ENCODE peak calls at places on chromosomes 2 and 18, in six cellular contexts. One of them, this sample, is unnamed.

GRCh38 chr2:207163053-207163814 is 2.5 kb downstream of the KLF7 start:
- DNase-seq in Calu3: peak; percentile 71
- DNase-seq in GM23338: peak; percentile 36
- DNase-seq in gastrocnemius medialis: no peak
- DNase-seq in H9: no peak
- DNase-seq in epithelial cell of esophagus: peak; percentile 96
- DNase-seq in this sample: peak; percentile 89

GRCh38 chr2:240611601-240612210 is 13.6 kb upstream of the GPR35 start:
- DNase-seq in H9: no peak
- DNase-seq in gastrocnemius medialis: no peak
- DNase-seq in Calu3: no peak
- DNase-seq in GM23338: no peak
- DNase-seq in epithelial cell of esophagus: no peak
- DNase-seq in this sample: no peak

GRCh38 chr2:229653551-229653950 is 60.8 kb downstream of the DNER start:
- DNase-seq in H9: no peak
- DNase-seq in GM23338: no peak
- DNase-seq in gastrocnemius medialis: no peak
- DNase-seq in Calu3: no peak
- DNase-seq in epithelial cell of esophagus: no peak
- DNase-seq in this sample: no peak

GRCh38 chr2:221943078-221943810 is 355.6 kb downstream of the PAX3 start:
- DNase-seq in epithelial cell of esophagus: peak; percentile 25
- DNase-seq in H9: no peak
- DNase-seq in gastrocnemius medialis: peak; percentile 70
- DNase-seq in Calu3: peak; percentile 1
- DNase-seq in GM23338: no peak
- DNase-seq in this sample: peak; percentile 79

GRCh38 chr2:71108091-71108490 is 21.9 kb downstream of the MCEE start:
- DNase-seq in epithelial cell of esophagus: no peak
- DNase-seq in GM23338: no peak
- DNase-seq in gastrocnemius medialis: no peak
- DNase-seq in Calu3: no peak
- DNase-seq in H9: no peak
- DNase-seq in this sample: no peak

GRCh38 chr2:145688156-145688555 is 1168.2 kb upstream of the ZEB2 start:
- DNase-seq in Calu3: no peak
- DNase-seq in GM23338: no peak
- DNase-seq in epithelial cell of esophagus: no peak
- DNase-seq in gastrocnemius medialis: no peak
- DNase-seq in H9: no peak
- DNase-seq in this sample: no peak

GRCh38 chr2:73614105-73614504 is 28.1 kb downstream of the NAT8 start:
- DNase-seq in GM23338: no peak
- DNase-seq in epithelial cell of esophagus: no peak
- DNase-seq in H9: no peak
- DNase-seq in gastrocnemius medialis: no peak
- DNase-seq in Calu3: no peak
- DNase-seq in this sample: no peak

GRCh38 chr18:47321815-47322214 is 70.4 kb upstream of the SKOR2 start:
- DNase-seq in epithelial cell of esophagus: no peak
- DNase-seq in H9: no peak
- DNase-seq in Calu3: no peak
- DNase-seq in gastrocnemius medialis: no peak
- DNase-seq in GM23338: no peak
- DNase-seq in this sample: no peak

GRCh38 chr18:46481847-46482245 is 175.2 kb downstream of the LOXHD1 start:
- DNase-seq in Calu3: no peak
- DNase-seq in gastrocnemius medialis: no peak
- DNase-seq in GM23338: no peak
- DNase-seq in epithelial cell of esophagus: peak; percentile 81
- DNase-seq in H9: no peak
- DNase-seq in this sample: peak; percentile 42

GRCh38 chr2:196145256-196145655 is 26.1 kb downstream of the STK17B start:
- DNase-seq in epithelial cell of esophagus: no peak
- DNase-seq in H9: no peak
- DNase-seq in Calu3: no peak
- DNase-seq in gastrocnemius medialis: no peak
- DNase-seq in GM23338: no peak
- DNase-seq in this sample: no peak

GRCh38 chr2:70440621-70441020 is 113.0 kb downstream of the TGFA start:
- DNase-seq in Calu3: no peak
- DNase-seq in gastrocnemius medialis: no peak
- DNase-seq in GM23338: no peak
- DNase-seq in epithelial cell of esophagus: no peak
- DNase-seq in H9: peak; percentile 8
- DNase-seq in this sample: no peak

GRCh38 chr2:138997849-138998517 is 217.8 kb upstream of the NXPH2 start:
- DNase-seq in GM23338: no peak
- DNase-seq in H9: no peak
- DNase-seq in gastrocnemius medialis: no peak
- DNase-seq in Calu3: no peak
- DNase-seq in epithelial cell of esophagus: peak; percentile 90
- DNase-seq in this sample: peak; percentile 26

GRCh38 chr18:57837917-57838548 is 34.9 kb upstream of the ATP8B1 start:
- DNase-seq in epithelial cell of esophagus: no peak
- DNase-seq in gastrocnemius medialis: no peak
- DNase-seq in Calu3: no peak
- DNase-seq in GM23338: no peak
- DNase-seq in H9: no peak
- DNase-seq in this sample: no peak

GRCh38 chr2:124908411-124908810 is 883.3 kb downstream of the CNTNAP5 start:
- DNase-seq in Calu3: no peak
- DNase-seq in H9: no peak
- DNase-seq in GM23338: no peak
- DNase-seq in epithelial cell of esophagus: no peak
- DNase-seq in gastrocnemius medialis: no peak
- DNase-seq in this sample: peak; percentile 15

GRCh38 chr2:33380661-33381183 is 95.7 kb upstream of the RASGRP3 start:
- DNase-seq in epithelial cell of esophagus: no peak
- DNase-seq in gastrocnemius medialis: no peak
- DNase-seq in Calu3: no peak
- DNase-seq in H9: no peak
- DNase-seq in GM23338: no peak
- DNase-seq in this sample: no peak

GRCh38 chr18:58605027-58606020 is 23.6 kb downstream of the ALPK2 start:
- DNase-seq in H9: no peak
- DNase-seq in GM23338: no peak
- DNase-seq in Calu3: peak; percentile 71
- DNase-seq in gastrocnemius medialis: no peak
- DNase-seq in epithelial cell of esophagus: peak; percentile 88
- DNase-seq in this sample: peak; percentile 29

GRCh38 chr2:42770288-42771131 is 6.6 kb upstream of the OXER1 start:
- DNase-seq in epithelial cell of esophagus: peak; percentile 32
- DNase-seq in gastrocnemius medialis: peak; percentile 23
- DNase-seq in GM23338: peak; percentile 93
- DNase-seq in Calu3: peak; percentile 35
- DNase-seq in H9: peak; percentile 85
- DNase-seq in this sample: peak; percentile 47

GRCh38 chr2:101737478-101738240 is 40.2 kb downstream of the MAP4K4 start:
- DNase-seq in epithelial cell of esophagus: peak; percentile 93
- DNase-seq in Calu3: peak; percentile 45
- DNase-seq in gastrocnemius medialis: peak; percentile 75
- DNase-seq in H9: no peak
- DNase-seq in GM23338: no peak
- DNase-seq in this sample: peak; percentile 69

GRCh38 chr2:108226570-108226969 is 13.2 kb upstream of the SULT1C3 start:
- DNase-seq in epithelial cell of esophagus: no peak
- DNase-seq in H9: no peak
- DNase-seq in Calu3: no peak
- DNase-seq in gastrocnemius medialis: no peak
- DNase-seq in GM23338: no peak
- DNase-seq in this sample: no peak

GRCh38 chr2:135844285-135844985 is 7.5 kb upstream of the LCT start:
- DNase-seq in gastrocnemius medialis: no peak
- DNase-seq in H9: no peak
- DNase-seq in Calu3: no peak
- DNase-seq in epithelial cell of esophagus: no peak
- DNase-seq in GM23338: no peak
- DNase-seq in this sample: no peak

GRCh38 chr2:126754240-126755004 is 98.5 kb downstream of the GYPC start:
- DNase-seq in Calu3: no peak
- DNase-seq in GM23338: no peak
- DNase-seq in H9: no peak
- DNase-seq in gastrocnemius medialis: no peak
- DNase-seq in epithelial cell of esophagus: no peak
- DNase-seq in this sample: no peak

GRCh38 chr2:15569658-15570615 is 8.8 kb upstream of the NBAS start:
- DNase-seq in gastrocnemius medialis: no peak
- DNase-seq in GM23338: no peak
- DNase-seq in H9: no peak
- DNase-seq in epithelial cell of esophagus: no peak
- DNase-seq in Calu3: no peak
- DNase-seq in this sample: no peak

DNA sequence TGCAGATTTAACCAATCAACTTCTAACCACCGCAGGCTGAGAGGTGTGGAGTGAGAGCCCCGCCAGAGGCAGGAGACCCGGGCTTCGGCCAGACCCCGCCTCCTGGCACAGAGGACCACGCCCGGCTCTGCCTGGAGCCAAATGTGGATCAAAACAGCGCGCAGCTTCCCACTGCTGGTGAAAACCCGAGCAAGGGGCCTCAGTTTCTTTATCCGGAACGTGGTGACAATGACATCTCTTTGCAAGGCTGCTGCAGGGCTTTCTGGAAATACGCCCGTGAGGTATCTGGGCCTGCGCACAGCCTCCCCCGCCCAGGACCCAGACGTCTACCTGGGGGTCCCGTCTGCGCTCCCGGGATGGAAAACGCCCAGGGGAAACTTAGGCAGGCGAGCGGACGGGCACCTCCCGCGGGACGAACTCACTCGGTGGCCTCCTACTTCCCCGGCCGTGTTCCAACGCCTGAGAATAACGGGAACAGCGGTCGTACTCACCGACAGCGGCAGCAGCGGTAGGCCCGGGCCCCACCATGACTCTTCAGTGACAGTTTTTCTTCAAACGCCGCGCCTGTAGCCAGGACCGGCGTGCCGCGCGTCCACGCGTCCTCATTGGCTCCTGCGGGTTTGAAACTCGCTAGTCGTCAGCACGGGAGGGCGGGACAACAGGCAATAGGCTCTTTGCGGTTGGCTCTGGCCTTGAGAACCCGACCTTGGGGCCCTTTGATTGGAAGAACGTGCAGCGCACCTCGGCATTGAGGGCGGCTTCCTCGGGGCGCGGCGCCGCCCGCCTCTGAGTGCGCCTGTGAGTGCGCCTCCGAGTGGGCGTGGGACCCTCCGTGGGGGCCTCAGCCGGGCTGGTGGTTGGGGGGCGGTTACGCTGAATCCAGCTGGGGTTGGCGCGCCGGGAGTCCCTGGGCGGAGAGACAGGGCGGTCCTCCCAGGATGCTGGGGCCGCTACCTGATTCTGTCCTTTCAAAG is at the start of gene CKAP2L:
- DNase-seq in gastrocnemius medialis: peak; percentile 93
- DNase-seq in epithelial cell of esophagus: peak; percentile 99
- DNase-seq in H9: peak; percentile 97
- DNase-seq in GM23338: peak; percentile 99
- DNase-seq in Calu3: peak; percentile 96
- DNase-seq in this sample: peak; percentile 99
- TF ChIP-seq CTCF in gastrocnemius medialis: no peak
- TF ChIP-seq CTCF in epithelial cell of esophagus: no peak
- TF ChIP-seq CTCF in H9: no peak
- TF ChIP-seq CTCF in GM23338: no peak
- TF ChIP-seq CTCF in Calu3: no peak
- TF ChIP-seq CTCF in this sample: no peak

GRCh38 chr18:8529609-8530008 is 79.6 kb upstream of the RAB12 start:
- DNase-seq in gastrocnemius medialis: no peak
- DNase-seq in Calu3: no peak
- DNase-seq in epithelial cell of esophagus: no peak
- DNase-seq in GM23338: no peak
- DNase-seq in H9: no peak
- DNase-seq in this sample: no peak

GRCh38 chr18:8520266-8520665 is 89.0 kb upstream of the RAB12 start:
- DNase-seq in H9: no peak
- DNase-seq in GM23338: no peak
- DNase-seq in gastrocnemius medialis: no peak
- DNase-seq in epithelial cell of esophagus: no peak
- DNase-seq in Calu3: no peak
- DNase-seq in this sample: no peak

GRCh38 chr18:8522756-8523155 is 86.5 kb upstream of the RAB12 start:
- DNase-seq in GM23338: no peak
- DNase-seq in Calu3: no peak
- DNase-seq in epithelial cell of esophagus: no peak
- DNase-seq in H9: no peak
- DNase-seq in gastrocnemius medialis: no peak
- DNase-seq in this sample: no peak

GRCh38 chr18:8526316-8526715 is 82.9 kb upstream of the RAB12 start:
- DNase-seq in epithelial cell of esophagus: no peak
- DNase-seq in Calu3: no peak
- DNase-seq in H9: no peak
- DNase-seq in GM23338: no peak
- DNase-seq in gastrocnemius medialis: no peak
- DNase-seq in this sample: no peak

GRCh38 chr18:8525692-8526091 is 83.5 kb upstream of the RAB12 start:
- DNase-seq in epithelial cell of esophagus: no peak
- DNase-seq in GM23338: peak; percentile 69
- DNase-seq in H9: peak; percentile 67
- DNase-seq in gastrocnemius medialis: no peak
- DNase-seq in Calu3: no peak
- DNase-seq in this sample: no peak
- TF ChIP-seq CTCF in epithelial cell of esophagus: no peak
- TF ChIP-seq CTCF in GM23338: peak; percentile 71
- TF ChIP-seq CTCF in H9: peak; percentile 65
- TF ChIP-seq CTCF in gastrocnemius medialis: no peak
- TF ChIP-seq CTCF in Calu3: peak; percentile 35
- TF ChIP-seq CTCF in this sample: no peak

GRCh38 chr2:85164145-85164559 is 31.0 kb downstream of the TCF7L1 start:
- DNase-seq in epithelial cell of esophagus: no peak
- DNase-seq in H9: no peak
- DNase-seq in Calu3: no peak
- DNase-seq in GM23338: no peak
- DNase-seq in gastrocnemius medialis: no peak
- DNase-seq in this sample: no peak
- TF ChIP-seq CTCF in epithelial cell of esophagus: no peak
- TF ChIP-seq CTCF in H9: no peak
- TF ChIP-seq CTCF in Calu3: no peak
- TF ChIP-seq CTCF in GM23338: peak; percentile 9
- TF ChIP-seq CTCF in gastrocnemius medialis: no peak
- TF ChIP-seq CTCF in this sample: no peak

GRCh38 chr2:174636979-174637378 is 39.4 kb upstream of the WIPF1 start:
- DNase-seq in GM23338: peak; percentile 16
- DNase-seq in epithelial cell of esophagus: no peak
- DNase-seq in gastrocnemius medialis: no peak
- DNase-seq in H9: no peak
- DNase-seq in Calu3: no peak
- DNase-seq in this sample: no peak
- TF ChIP-seq CTCF in GM23338: no peak
- TF ChIP-seq CTCF in epithelial cell of esophagus: peak; percentile 7
- TF ChIP-seq CTCF in gastrocnemius medialis: no peak
- TF ChIP-seq CTCF in H9: no peak
- TF ChIP-seq CTCF in Calu3: no peak
- TF ChIP-seq CTCF in this sample: no peak